ENCODE peak calls at places on chromosome 19, in eight cellular contexts. X is BE2C, L is esophagus squamous epithelium, C is keratinocyte, E is right lobe of liver, W is cardiac muscle cell, Q is neuronal stem cell, H is breast epithelium. G is an unnamed sample.

GRCh38 chr19:14248578-14249011 is 42.6 kb upstream of the ADGRL1 start:
- DNase-seq in Q (peak; percentile 87), W (peak; percentile 91), C (no peak), L (no peak), H (peak; percentile 35), X (peak; percentile 80), E (no peak), G (peak; percentile 83)

GRCh38 chr19:30923096-30923495 is 426.1 kb downstream of the TSHZ3 start:
- DNase-seq in X (no peak), C (no peak), E (no peak), L (no peak), W (no peak), Q (no peak), H (no peak), G (no peak)

GRCh38 chr19:11538232-11539036 is at the start of gene CNN1:
- DNase-seq in L (no peak), Q (no peak), E (no peak), C (no peak), W (peak; percentile 84), X (peak; percentile 53), H (peak; percentile 93), G (peak; percentile 63)

GRCh38 chr19:788821-789472 is 8.3 kb upstream of the PTBP1 start:
- DNase-seq in W (no peak), L (no peak), H (no peak), Q (no peak), C (no peak), X (no peak), E (no peak), G (peak; percentile 50)

GRCh38 chr19:28196961-28197360 is 1016.0 kb downstream of the UQCRFS1 start:
- DNase-seq in C (no peak), L (no peak), W (no peak), Q (no peak), E (no peak), X (no peak), H (no peak), G (no peak)

GRCh38 chr19:2542341-2543069 is 66.6 kb downstream of the GADD45B start:
- DNase-seq in Q (no peak), E (no peak), C (no peak), X (no peak), H (no peak), L (no peak), W (peak; percentile 29), G (peak; percentile 75)

GRCh38 chr19:55638864-55639359 is 1.9 kb upstream of the ZNF580 start:
- DNase-seq in Q (no peak), X (peak; percentile 78), L (no peak), W (peak; percentile 41), C (no peak), H (no peak), E (no peak), G (peak; percentile 73)

GRCh38 chr19:48745208-48745995 is 1.3 kb downstream of the IZUMO1 start:
- DNase-seq in X (peak; percentile 77), C (no peak), W (peak; percentile 76), H (no peak), L (no peak), E (no peak), Q (no peak), G (peak; percentile 76)

GRCh38 chr19:4939466-4939865 is 29.4 kb upstream of the KDM4B start:
- DNase-seq in E (no peak), X (no peak), H (no peak), C (no peak), W (no peak), L (no peak), Q (no peak), G (no peak)

GRCh38 chr19:31783592-31783991 is 434.4 kb upstream of the TSHZ3 start:
- DNase-seq in L (no peak), Q (no peak), E (no peak), W (no peak), X (no peak), H (no peak), C (no peak), G (peak; percentile 32)

GRCh38 chr19:7257148-7258041 is 36.8 kb downstream of the INSR start:
- DNase-seq in H (no peak), W (peak; percentile 72), C (peak; percentile 15), E (peak; percentile 73), X (peak; percentile 29), L (no peak), Q (no peak), G (no peak)

GRCh38 chr19:28393574-28394336 is 819.2 kb downstream of the UQCRFS1 start:
- DNase-seq in E (no peak), C (no peak), Q (no peak), X (no peak), L (no peak), W (no peak), H (no peak), G (no peak)

GRCh38 chr19:33804021-33804799 is 7.5 kb downstream of the KCTD15 start:
- DNase-seq in E (peak; percentile 95), X (no peak), W (peak; percentile 80), C (peak; percentile 85), Q (no peak), H (peak; percentile 52), L (no peak), G (no peak)

GRCh38 chr19:18500376-18500775 is 21.5 kb downstream of the ELL start:
- DNase-seq in H (no peak), E (no peak), C (no peak), X (no peak), L (no peak), W (no peak), Q (no peak), G (no peak)

GRCh38 chr19:35715981-35716734 is 1.6 kb upstream of the KMT2B start:
- DNase-seq in C (no peak), E (peak; percentile 84), L (no peak), H (no peak), Q (no peak), X (peak; percentile 46), W (no peak), G (peak; percentile 60)

GRCh38 chr19:41971363-41971762 is 12.2 kb upstream of the RABAC1 start:
- DNase-seq in W (no peak), E (no peak), X (no peak), Q (no peak), H (no peak), L (no peak), C (no peak), G (no peak)

GRCh38 chr19:16061943-16062342 is 14.4 kb upstream of the TPM4 start:
- DNase-seq in L (no peak), H (no peak), W (no peak), X (no peak), C (no peak), E (no peak), Q (no peak), G (no peak)

GRCh38 chr19:55672418-55672817 is 2.6 kb upstream of the EPN1 start:
- DNase-seq in Q (no peak), H (no peak), W (peak; percentile 50), C (no peak), E (no peak), L (no peak), X (no peak), G (no peak)

GRCh38 chr19:47094557-47095517 is 18.7 kb downstream of the ZC3H4 start:
- DNase-seq in H (no peak), Q (no peak), L (no peak), X (no peak), E (no peak), W (no peak), C (no peak), G (no peak)
- H3K4me1 ChIP-seq in H (peaks cover 6% of the 10 kb centered on the region), Q (peaks cover 17% of the 10 kb centered on the region), L (peaks cover 44% of the 10 kb centered on the region), X (peaks cover 13% of the 10 kb centered on the region), E (no peaks in the 10 kb centered on the region), W (peaks cover 45% of the 10 kb centered on the region), C (peaks cover 15% of the 10 kb centered on the region), G (no peaks in the 10 kb centered on the region)

GRCh38 chr19:17153996-17154395 is 61.2 kb upstream of the USE1 start:
- DNase-seq in L (no peak), C (no peak), E (no peak), Q (no peak), H (peak; percentile 55), W (no peak), X (no peak), G (no peak)

GRCh38 chr19:17156947-17157302 is 58.2 kb upstream of the USE1 start:
- DNase-seq in W (no peak), E (no peak), L (no peak), C (no peak), Q (no peak), H (no peak), X (no peak), G (no peak)

GRCh38 chr19:17158584-17158983 is 56.6 kb upstream of the USE1 start:
- DNase-seq in E (no peak), H (no peak), L (no peak), W (no peak), C (no peak), X (no peak), Q (no peak), G (no peak)

GRCh38 chr19:17156296-17156946 is 58.7 kb upstream of the USE1 start:
- DNase-seq in E (no peak), C (no peak), X (no peak), H (no peak), W (no peak), L (no peak), Q (no peak), G (no peak)

DNA sequence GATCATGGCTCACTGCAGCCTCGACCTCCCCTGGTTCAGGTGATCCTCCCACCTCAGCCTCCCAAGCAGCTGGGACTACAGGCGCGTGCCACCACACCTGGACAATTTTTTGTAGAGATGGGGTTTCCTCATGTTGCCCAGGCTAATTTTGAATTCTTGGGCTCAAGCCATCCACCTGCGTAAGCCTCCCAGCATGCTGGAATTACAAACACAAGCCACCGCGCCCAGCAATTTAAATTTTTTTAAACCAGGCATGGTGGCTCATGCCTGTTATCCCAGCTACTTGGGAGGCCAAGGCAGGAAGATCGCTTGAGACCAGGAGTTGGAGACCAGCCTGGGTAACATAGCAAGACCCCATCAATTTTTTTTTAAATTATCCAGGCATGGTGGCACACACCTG is 59.9 kb upstream of the USE1 start:
- DNase-seq in H (no peak), X (no peak), Q (no peak), E (no peak), L (no peak), C (no peak), W (no peak), G (no peak)
- H3K36me3 ChIP-seq in H (no peaks in the 10 kb centered on the region), X (peaks cover 10% of the 10 kb centered on the region), Q (peaks cover 86% of the 10 kb centered on the region), E (peaks cover 30% of the 10 kb centered on the region), L (peaks cover 12% of the 10 kb centered on the region), C (peaks cover 34% of the 10 kb centered on the region), W (peaks cover 21% of the 10 kb centered on the region), G (peaks cover 70% of the 10 kb centered on the region)

DNA sequence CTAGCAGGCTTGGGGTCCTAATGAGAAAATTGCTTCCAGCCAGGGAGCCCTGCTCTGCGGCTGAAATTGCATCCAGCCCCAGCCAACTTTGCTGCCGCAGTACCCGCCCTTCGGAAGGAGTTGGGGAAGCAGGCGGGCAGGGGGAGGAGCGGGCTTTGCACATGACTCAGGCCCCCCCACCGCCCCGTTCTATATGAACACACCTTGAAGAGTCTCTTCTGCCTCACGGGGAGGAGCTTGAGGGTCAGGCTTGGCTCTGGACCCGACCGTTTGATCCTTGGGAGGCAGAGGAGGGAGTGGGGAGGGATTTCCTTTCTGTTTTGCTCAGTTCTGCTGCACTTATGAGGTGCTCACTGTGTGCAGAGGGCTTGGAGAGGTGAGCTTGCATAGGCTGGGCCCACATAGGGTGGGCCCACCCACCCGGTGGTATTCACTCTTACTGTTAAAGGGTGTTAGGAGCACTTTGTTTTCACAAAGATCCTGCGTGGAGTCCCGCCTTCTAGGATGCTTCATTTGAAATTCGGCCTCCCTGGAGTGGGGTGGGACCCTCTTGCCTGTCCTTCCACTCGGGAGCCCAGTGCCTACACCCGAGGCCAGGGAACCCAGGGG is 46.5 kb downstream of the LYL1 start:
- DNase-seq in C (peak; percentile 49), Q (no peak), W (peak; percentile 86), L (no peak), X (no peak), H (peak; percentile 79), E (no peak), G (peak; percentile 68)
- H3K4me1 ChIP-seq in C (peaks cover 74% of the 10 kb centered on the region), Q (peaks cover 58% of the 10 kb centered on the region), W (peaks cover 31% of the 10 kb centered on the region), L (peaks cover 96% of the 10 kb centered on the region), X (peaks cover 65% of the 10 kb centered on the region), H (peaks cover 74% of the 10 kb centered on the region), E (no peaks in the 10 kb centered on the region), G (peaks cover 88% of the 10 kb centered on the region)

GRCh38 chr19:10141973-10142372 is 22.3 kb upstream of the EIF3G start:
- DNase-seq in Q (no peak), W (no peak), X (no peak), L (no peak), E (no peak), H (no peak), C (no peak), G (no peak)
- H3K36me3 ChIP-seq in Q (peaks cover 99% of the 10 kb centered on the region), W (peaks cover 68% of the 10 kb centered on the region), X (peaks cover 100% of the 10 kb centered on the region), L (peaks cover 73% of the 10 kb centered on the region), E (peaks cover 41% of the 10 kb centered on the region), H (peaks cover 14% of the 10 kb centered on the region), C (peaks cover 48% of the 10 kb centered on the region), G (peaks cover 87% of the 10 kb centered on the region)

G was measured in SJCRH30.